ENCODE peak calls at places on chromosomes 4 and X, in five cellular contexts. X, Z, K, O and F are unnamed samples.

GRCh38 chrX:13428055-13428786 is 108.4 kb upstream of the ATXN3L start:
- DNase-seq in X (no peak), Z (peak), K (peak), O (no peak), F (no peak)

GRCh38 chr4:94648699-94649098 is 109.1 kb upstream of the BMPR1B start:
- DNase-seq in X (no peak), Z (no peak), K (no peak), O (no peak), F (no peak)

GRCh38 chr4:157043131-157043530 is 32.8 kb upstream of the GLRB start:
- DNase-seq in X (peak), Z (no peak), K (peak), O (no peak), F (peak)

GRCh38 chrX:9258346-9259104 is 206.3 kb upstream of the TBL1X start:
- DNase-seq in X (no peak), Z (no peak), K (no peak), O (no peak), F (no peak)

GRCh38 chr4:143531773-143532491 is 18.4 kb downstream of the SMARCA5 start:
- DNase-seq in X (peak), Z (no peak), K (no peak), O (no peak), F (no peak)

GRCh38 chr4:184267673-184268573 is 50.2 kb upstream of the ENPP6 start:
- DNase-seq in X (peak), Z (no peak), K (peak), O (no peak), F (no peak)

GRCh38 chrX:331145-331771 is 12.7 kb upstream of the GTPBP6 start:
- DNase-seq in X (no peak), Z (peak), K (peak), O (no peak), F (no peak)

GRCh38 chr4:41258783-41259182 is 2.1 kb downstream of the UCHL1 start:
- DNase-seq in X (peak), Z (peak), K (peak), O (peak), F (peak)

GRCh38 chrX:69324851-69325250 is 159.6 kb upstream of the PJA1 start:
- DNase-seq in X (no peak), Z (no peak), K (no peak), O (no peak), F (no peak)

GRCh38 chr4:8727131-8727530 is 134.6 kb downstream of the CPZ start:
- DNase-seq in X (no peak), Z (no peak), K (no peak), O (no peak), F (no peak)

GRCh38 chrX:106899276-106899675 is 3.9 kb downstream of the RIPPLY1 start:
- DNase-seq in X (no peak), Z (no peak), K (no peak), O (no peak), F (no peak)

GRCh38 chrX:14712096-14712495 is 160.8 kb downstream of the FANCB start:
- DNase-seq in X (no peak), Z (no peak), K (peak), O (no peak), F (peak)

GRCh38 chrX:105821471-105822081 is 763 bp upstream of the NRK start:
- DNase-seq in X (peak), Z (peak), K (peak), O (peak), F (no peak)

GRCh38 chrX:70087857-70088256 is 25.6 kb downstream of the OTUD6A start:
- DNase-seq in X (no peak), Z (no peak), K (peak), O (peak), F (no peak)

GRCh38 chr4:20416800-20417199 is 165.1 kb downstream of the SLIT2 start:
- DNase-seq in X (no peak), Z (no peak), K (no peak), O (no peak), F (no peak)

GRCh38 chr4:183136880-183137279 is 37.8 kb downstream of the WWC2 start:
- DNase-seq in X (no peak), Z (no peak), K (peak), O (no peak), F (no peak)

GRCh38 chr4:117811731-117812130 is 222.6 kb upstream of the NDST3 start:
- DNase-seq in X (no peak), Z (no peak), K (no peak), O (no peak), F (no peak)

GRCh38 chr4:125313497-125313896 is 1.3 kb upstream of the FAT4 start:
- DNase-seq in X (peak), Z (peak), K (peak), O (peak), F (peak)

GRCh38 chrX:24659106-24659505 is 12.0 kb upstream of the PCYT1B start:
- DNase-seq in X (no peak), Z (no peak), K (no peak), O (no peak), F (no peak)

GRCh38 chr4:40254961-40255721 is 58.3 kb downstream of the RHOH start:
- DNase-seq in X (no peak), Z (no peak), K (peak), O (no peak), F (no peak)

GRCh38 chrX:118807151-118808017 is 16.2 kb upstream of the ZCCHC12 start:
- DNase-seq in X (peak), Z (peak), K (peak), O (peak), F (peak)

GRCh38 chrX:148298737-148299136 is 201.7 kb upstream of the AFF2 start:
- DNase-seq in X (peak), Z (no peak), K (no peak), O (no peak), F (no peak)

GRCh38 chr4:8289956-8290700 is 20.6 kb downstream of the HTRA3 start:
- DNase-seq in X (no peak), Z (no peak), K (no peak), O (no peak), F (no peak)

GRCh38 chr4:157575339-157575738 is 354.8 kb downstream of the GRIA2 start:
- DNase-seq in X (no peak), Z (no peak), K (no peak), O (no peak), F (no peak)

GRCh38 chrX:115892787-115893671 is 277.5 kb upstream of the AGTR2 start:
- DNase-seq in X (no peak), Z (peak), K (peak), O (no peak), F (no peak)

GRCh38 chr4:183919173-183919572 is 14.1 kb downstream of the STOX2 start:
- DNase-seq in X (no peak), Z (no peak), K (no peak), O (peak), F (no peak)

GRCh38 chrX:47047989-47048388 is 30.3 kb upstream of the RGN start:
- DNase-seq in X (no peak), Z (no peak), K (peak), O (no peak), F (no peak)

GRCh38 chr4:4720671-4721070 is 138.8 kb upstream of the MSX1 start:
- DNase-seq in X (no peak), Z (no peak), K (no peak), O (no peak), F (no peak)

GRCh38 chr4:186644737-186645261 is 78.9 kb downstream of the FAT1 start:
- DNase-seq in X (no peak), Z (no peak), K (peak), O (no peak), F (no peak)

GRCh38 chrX:118536204-118536603 is 40.6 kb downstream of the DOCK11 start:
- DNase-seq in X (no peak), Z (no peak), K (no peak), O (no peak), F (no peak)

GRCh38 chr4:177505171-177505615 is 63.0 kb upstream of the AGA start:
- DNase-seq in X (no peak), Z (peak), K (no peak), O (no peak), F (no peak)
- TF ChIP-seq CTCF in X (no peak), Z (no peak), K (no peak), O (no peak), F (no peak)

DNA sequence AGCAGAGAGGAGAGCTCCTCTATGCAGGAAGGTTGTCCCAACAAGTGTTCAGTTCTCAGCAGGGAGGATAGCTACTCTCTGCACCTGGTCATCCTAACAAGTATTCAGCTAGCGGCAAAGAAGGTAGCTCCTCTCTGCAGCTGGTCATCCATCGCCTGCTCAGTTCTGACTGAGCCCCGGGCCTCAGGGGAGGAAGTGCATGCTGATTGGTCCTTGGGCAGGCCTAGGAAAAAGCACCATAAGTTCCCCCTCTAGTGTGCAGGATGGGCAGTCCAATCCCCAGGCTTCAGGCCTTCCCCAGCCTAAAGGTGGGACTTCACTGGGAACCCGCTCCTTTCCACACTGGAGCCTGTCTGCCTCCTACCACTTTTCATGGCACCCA is 4.4 kb upstream of the FBXW7 start:
- DNase-seq in X (no peak), Z (peak), K (no peak), O (no peak), F (no peak)
- TF ChIP-seq CTCF in X (no peak), Z (no peak), K (no peak), O (no peak), F (no peak)

DNA sequence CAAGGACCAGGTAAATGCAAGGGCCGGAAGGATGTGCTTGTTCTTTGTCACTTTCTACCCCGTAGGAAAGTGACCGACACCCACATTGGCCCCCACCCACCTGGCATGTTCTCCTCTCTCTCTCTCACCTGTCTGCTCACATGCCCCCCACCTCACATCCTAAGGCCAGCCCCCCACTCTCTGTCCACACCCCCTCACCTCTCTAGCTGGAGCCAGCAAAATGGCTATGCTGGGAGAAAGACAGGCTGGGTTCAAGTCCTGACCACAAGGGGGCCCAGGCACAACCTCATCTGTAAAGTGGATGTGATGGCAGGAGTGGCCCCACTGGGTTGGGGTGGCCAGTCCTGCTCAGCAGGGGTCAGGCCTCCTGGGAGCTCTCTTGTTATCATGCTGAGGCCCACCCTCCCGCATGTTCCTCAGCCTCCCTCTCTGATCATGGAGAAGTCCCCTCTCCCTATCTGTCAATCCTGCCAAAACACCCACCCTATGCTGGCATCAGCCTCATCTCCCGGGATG is 1.7 kb upstream of the PPP2R2C start:
- DNase-seq in X (no peak), Z (peak), K (no peak), O (no peak), F (peak)
- TF ChIP-seq CTCF in X (peak), Z (peak), K (peak), O (peak), F (peak)

DNA sequence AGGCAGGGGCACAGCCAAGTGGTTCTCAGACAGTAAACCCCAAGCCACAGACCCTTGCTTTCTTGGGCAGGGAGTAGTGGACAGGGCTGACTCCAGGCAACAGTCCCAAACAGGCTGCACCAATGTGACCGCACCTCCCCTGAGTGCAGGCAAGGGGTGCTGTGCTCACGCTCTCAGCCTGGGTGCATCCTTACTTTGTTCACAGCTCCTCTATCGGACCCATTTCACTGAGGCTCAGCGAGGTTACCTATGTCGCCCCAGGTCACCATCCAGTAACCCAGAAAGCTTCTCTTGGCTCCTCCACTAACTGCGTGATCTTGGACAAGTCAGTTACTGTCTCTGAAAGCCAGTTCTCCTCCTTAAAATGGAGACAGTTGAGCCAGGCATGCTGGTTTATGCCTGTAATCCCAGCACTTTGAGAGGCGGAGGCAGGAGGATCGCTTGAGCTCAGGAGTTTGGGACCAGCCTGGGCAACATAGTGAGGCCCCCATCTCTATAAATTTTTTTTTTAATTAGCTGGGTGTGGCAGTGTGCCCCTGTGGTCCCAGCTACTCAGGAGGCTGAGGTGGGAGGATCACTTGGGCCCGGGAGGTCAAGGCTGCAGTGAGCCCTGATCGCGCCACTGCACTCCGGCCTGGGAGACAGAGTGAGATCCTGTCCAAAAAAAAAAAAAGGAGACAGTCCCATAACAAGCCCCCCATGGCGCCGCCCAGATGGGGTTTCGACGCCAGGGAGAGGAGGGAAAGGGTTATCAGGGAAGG is 823 bp upstream of the MAN2B2 start:
- DNase-seq in X (no peak), Z (no peak), K (no peak), O (no peak), F (no peak)
- TF ChIP-seq CTCF in X (no peak), Z (no peak), K (no peak), O (no peak), F (no peak)

GRCh38 chrX:38277802-38278201 is 49.5 kb downstream of the RPGR start:
- DNase-seq in X (no peak), Z (no peak), K (no peak), O (no peak), F (no peak)

GRCh38 chrX:38278682-38279081 is 48.6 kb downstream of the RPGR start:
- DNase-seq in X (peak), Z (no peak), K (no peak), O (no peak), F (no peak)

GRCh38 chrX:38285649-38286048 is 41.7 kb downstream of the RPGR start:
- DNase-seq in X (no peak), Z (no peak), K (no peak), O (no peak), F (no peak)

GRCh38 chrX:38279188-38279587 is 48.1 kb downstream of the RPGR start:
- DNase-seq in X (no peak), Z (no peak), K (no peak), O (no peak), F (no peak)

DNA sequence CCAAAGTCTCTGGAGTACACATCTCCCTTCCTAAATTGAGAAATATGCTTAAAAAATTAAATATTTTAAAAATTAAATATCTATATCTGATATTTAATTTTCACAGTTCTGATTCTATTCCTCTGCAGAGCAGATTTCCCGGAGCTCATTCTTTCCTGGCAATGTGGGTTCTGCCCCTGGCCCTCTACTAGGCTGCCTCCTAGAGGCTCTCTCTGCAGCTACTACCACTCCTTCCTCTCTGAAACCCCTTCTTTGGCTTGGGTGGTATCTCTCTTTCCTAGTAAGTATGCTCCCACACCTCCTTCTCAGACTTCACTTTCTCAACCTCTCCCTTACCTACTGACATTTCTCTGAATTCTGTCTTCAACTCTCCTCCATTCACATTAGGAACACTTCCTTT is 45.3 kb downstream of the RPGR start:
- DNase-seq in X (no peak), Z (peak), K (peak), O (no peak), F (peak)
- TF ChIP-seq CTCF in X (peak), Z (no peak), K (peak), O (no peak), F (no peak)

DNA sequence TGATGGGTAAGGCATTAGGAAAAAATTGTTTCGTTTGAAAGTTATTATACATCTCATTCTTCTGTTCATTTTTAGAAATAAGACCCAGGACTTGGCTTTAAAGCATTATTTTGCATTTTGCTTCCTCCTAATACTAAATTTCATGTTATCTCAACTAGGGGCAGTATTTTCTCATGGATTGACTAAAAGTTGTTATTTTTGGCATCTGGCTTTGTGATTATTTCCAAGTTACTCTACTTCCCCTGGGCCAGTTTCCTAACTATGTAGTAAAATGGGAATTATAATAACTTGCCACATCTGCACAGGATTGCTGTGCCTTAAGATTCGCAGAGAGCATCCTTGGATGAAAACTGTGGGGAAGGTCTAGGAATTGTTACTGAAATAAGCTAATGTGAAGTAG is 3.0 kb downstream of the RBPJ start:
- DNase-seq in X (peak), Z (no peak), K (peak), O (no peak), F (no peak)
- TF ChIP-seq CTCF in X (peak), Z (no peak), K (no peak), O (no peak), F (no peak)

GRCh38 chrX:38086451-38087215 is 80.3 kb downstream of the SYTL5 start:
- DNase-seq in X (no peak), Z (no peak), K (no peak), O (no peak), F (no peak)
- TF ChIP-seq CTCF in X (no peak), Z (no peak), K (no peak), O (no peak), F (no peak)

GRCh38 chr4:128220286-128221235 is 67.1 kb downstream of the PGRMC2 start:
- DNase-seq in X (peak), Z (no peak), K (peak), O (no peak), F (no peak)
- TF ChIP-seq CTCF in X (no peak), Z (no peak), K (no peak), O (peak), F (no peak)

GRCh38 chrX:74535633-74536141 is 78.7 kb downstream of the RLIM start:
- DNase-seq in X (no peak), Z (peak), K (peak), O (peak), F (peak)

GRCh38 chrX:74535211-74535621 is 79.2 kb downstream of the RLIM start:
- DNase-seq in X (peak), Z (peak), K (peak), O (peak), F (peak)

GRCh38 chrX:74534569-74535038 is 79.8 kb downstream of the RLIM start:
- DNase-seq in X (no peak), Z (no peak), K (peak), O (no peak), F (no peak)

GRCh38 chrX:74537011-74537390 is 77.4 kb downstream of the RLIM start:
- DNase-seq in X (no peak), Z (peak), K (peak), O (peak), F (peak)

DNA sequence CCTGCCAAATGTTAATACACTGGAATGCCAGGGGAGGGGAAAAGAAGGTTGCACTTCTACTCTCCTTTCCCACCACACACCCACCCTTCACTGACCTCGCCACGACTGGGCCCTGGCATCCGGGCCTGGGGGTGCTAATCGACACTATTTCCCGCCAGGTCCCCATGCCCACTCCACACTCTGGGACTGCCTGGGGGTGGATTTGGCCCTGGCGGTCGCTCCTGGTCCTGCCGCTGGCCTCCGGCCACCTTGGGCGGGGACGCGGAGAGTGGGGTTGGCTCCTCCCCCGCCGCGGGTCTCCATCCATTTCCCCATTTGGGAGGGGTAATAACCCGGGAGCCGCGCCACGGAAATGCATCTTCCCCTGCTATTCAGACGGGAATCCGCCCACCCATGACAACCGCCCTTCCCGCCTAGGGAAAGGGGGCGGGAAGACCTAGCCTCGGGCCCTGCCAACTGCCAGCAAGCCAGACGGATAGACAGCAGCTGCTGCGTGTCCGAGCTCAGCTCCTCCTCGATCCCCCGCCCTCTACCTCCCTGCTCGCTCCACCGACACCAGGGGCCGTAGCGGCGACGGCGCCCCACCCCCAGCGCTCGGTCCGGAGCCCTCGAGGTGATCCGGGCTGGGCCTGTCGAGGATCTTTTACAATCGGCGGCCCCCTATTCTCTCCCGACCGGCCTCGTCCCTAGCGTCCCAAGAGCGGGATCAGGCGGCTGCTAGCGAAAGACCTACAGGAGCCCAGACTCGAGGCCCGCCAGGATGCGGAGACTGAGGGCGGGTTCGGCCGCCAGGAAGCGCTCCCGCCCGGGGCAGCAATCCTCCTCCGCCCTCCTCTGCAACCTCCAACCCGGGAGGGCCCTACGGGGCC is 78.0 kb downstream of the RLIM start:
- DNase-seq in X (peak), Z (peak), K (peak), O (peak), F (peak)
- TF ChIP-seq CTCF in X (peak), Z (no peak), K (peak), O (no peak), F (no peak)